ENCODE peak calls at places on chromosomes 12 and 14, in seven cellular contexts. G is mammary epithelial cell, Q is cardiac muscle cell, T is spleen, H is IMR-90, F is Panc1, O is AG10803. I is an unnamed sample.

GRCh38 chr14:94307410-94307992 is 14.4 kb upstream of the SERPINA10 start:
- DNase-seq in T (no peak), G (peak), H (no peak), O (no peak), Q (no peak), F (no peak), I (no peak)

GRCh38 chr14:77868552-77869300 is 68.8 kb downstream of the ADCK1 start:
- DNase-seq in T (no peak), Q (no peak), G (no peak), F (no peak), H (no peak), O (no peak), I (no peak)

GRCh38 chr12:14723763-14724162 is 27.4 kb upstream of the GUCY2C start:
- DNase-seq in G (peak), F (no peak), H (peak), O (peak), T (no peak), Q (peak), I (peak)

GRCh38 chr14:59424707-59425106 is 40.5 kb downstream of the GPR135 start:
- DNase-seq in F (no peak), O (peak), G (no peak), T (no peak), Q (no peak), H (no peak), I (no peak)

GRCh38 chr14:85528882-85529585 is 910 bp upstream of the FLRT2 start:
- DNase-seq in F (no peak), H (peak), G (peak), T (no peak), O (peak), Q (no peak), I (no peak)

GRCh38 chr14:41817626-41818025 is 210.9 kb downstream of the LRFN5 start:
- DNase-seq in H (peak), Q (no peak), G (no peak), F (no peak), O (no peak), T (no peak), I (no peak)

GRCh38 chr12:101773560-101774206 is 34.4 kb upstream of the SYCP3 start:
- DNase-seq in Q (peak), G (peak), O (peak), F (peak), T (no peak), H (peak), I (peak)

GRCh38 chr14:46490150-46490769 is 161.3 kb downstream of the RPL10L start:
- DNase-seq in G (no peak), H (no peak), F (no peak), Q (peak), T (no peak), O (no peak), I (peak)

GRCh38 chr12:1845886-1846285 is 25.5 kb downstream of the LRTM2 start:
- DNase-seq in T (no peak), Q (no peak), G (no peak), H (no peak), F (no peak), O (no peak), I (no peak)

GRCh38 chr14:105476937-105477658 is 2.5 kb downstream of the CRIP2 start:
- DNase-seq in H (no peak), O (no peak), G (no peak), Q (no peak), F (no peak), T (no peak), I (no peak)

GRCh38 chr12:124392991-124393790 is 98.3 kb downstream of the RFLNA start:
- DNase-seq in F (no peak), H (peak), Q (no peak), T (peak), G (no peak), O (peak), I (no peak)

GRCh38 chr12:90281156-90281868 is 572.7 kb upstream of the ATP2B1 start:
- DNase-seq in T (no peak), G (no peak), Q (no peak), H (no peak), O (no peak), F (no peak), I (no peak)

GRCh38 chr12:28787151-28787550 is 361.9 kb upstream of the FAR2 start:
- DNase-seq in G (no peak), H (peak), T (no peak), Q (no peak), O (no peak), F (no peak), I (no peak)

GRCh38 chr14:88181072-88181471 is 142.0 kb downstream of the KCNK10 start:
- DNase-seq in G (no peak), F (no peak), Q (no peak), O (no peak), H (no peak), T (no peak), I (no peak)

GRCh38 chr12:132373967-132374820 is 44.8 kb upstream of the GALNT9 start:
- DNase-seq in O (no peak), T (peak), G (no peak), F (no peak), Q (no peak), H (no peak), I (no peak)

I was measured in SW 1271.